ENCODE peak calls at places on chromosomes 13 and 19, in eight cellular contexts. One of them, this sample, is unnamed.

GRCh38 chr13:111322001-111322915 is 1.8 kb downstream of the TEX29 start:
- DNase-seq in neural crest cell: no peak
- DNase-seq in lower leg skin: peak; percentile 58
- DNase-seq in fibroblast of lung: no peak
- DNase-seq in HFF-Myc: no peak
- DNase-seq in cardiac fibroblast: no peak
- DNase-seq in Caco-2: no peak
- DNase-seq in WTC11: no peak
- DNase-seq in this sample: no peak

GRCh38 chr19:17496337-17496997 is 15.0 kb upstream of the PGLS start:
- DNase-seq in cardiac fibroblast: peak; percentile 73
- DNase-seq in neural crest cell: peak; percentile 66
- DNase-seq in fibroblast of lung: peak; percentile 49
- DNase-seq in WTC11: peak; percentile 90
- DNase-seq in Caco-2: peak; percentile 78
- DNase-seq in lower leg skin: peak; percentile 93
- DNase-seq in HFF-Myc: no peak
- DNase-seq in this sample: no peak

GRCh38 chr13:41678320-41678719 is 221.0 kb downstream of the RGCC start:
- DNase-seq in cardiac fibroblast: peak; percentile 56
- DNase-seq in Caco-2: no peak
- DNase-seq in fibroblast of lung: peak; percentile 81
- DNase-seq in neural crest cell: no peak
- DNase-seq in HFF-Myc: no peak
- DNase-seq in lower leg skin: no peak
- DNase-seq in WTC11: no peak
- DNase-seq in this sample: no peak

GRCh38 chr19:30318936-30319335 is 53.2 kb upstream of the ZNF536 start:
- DNase-seq in fibroblast of lung: no peak
- DNase-seq in HFF-Myc: no peak
- DNase-seq in Caco-2: no peak
- DNase-seq in cardiac fibroblast: no peak
- DNase-seq in lower leg skin: peak; percentile 74
- DNase-seq in WTC11: no peak
- DNase-seq in neural crest cell: no peak
- DNase-seq in this sample: no peak

GRCh38 chr19:33291623-33292534 is 10.5 kb downstream of the CEBPA start:
- DNase-seq in cardiac fibroblast: no peak
- DNase-seq in HFF-Myc: no peak
- DNase-seq in Caco-2: no peak
- DNase-seq in fibroblast of lung: no peak
- DNase-seq in lower leg skin: no peak
- DNase-seq in WTC11: no peak
- DNase-seq in neural crest cell: no peak
- DNase-seq in this sample: no peak

GRCh38 chr13:79450110-79450509 is 30.8 kb upstream of the NDFIP2 start:
- DNase-seq in cardiac fibroblast: no peak
- DNase-seq in neural crest cell: no peak
- DNase-seq in fibroblast of lung: no peak
- DNase-seq in WTC11: no peak
- DNase-seq in lower leg skin: no peak
- DNase-seq in Caco-2: no peak
- DNase-seq in HFF-Myc: no peak
- DNase-seq in this sample: no peak

GRCh38 chr19:42254083-42254849 is 662 bp downstream of the ERF start:
- DNase-seq in WTC11: peak; percentile 80
- DNase-seq in Caco-2: peak; percentile 84
- DNase-seq in fibroblast of lung: peak; percentile 60
- DNase-seq in HFF-Myc: no peak
- DNase-seq in cardiac fibroblast: peak; percentile 58
- DNase-seq in neural crest cell: peak; percentile 67
- DNase-seq in lower leg skin: peak; percentile 95
- DNase-seq in this sample: peak; percentile 74

GRCh38 chr13:51244637-51245405 is 22.6 kb downstream of the FAM124A start:
- DNase-seq in fibroblast of lung: no peak
- DNase-seq in HFF-Myc: no peak
- DNase-seq in lower leg skin: no peak
- DNase-seq in cardiac fibroblast: no peak
- DNase-seq in Caco-2: no peak
- DNase-seq in WTC11: peak; percentile 64
- DNase-seq in neural crest cell: no peak
- DNase-seq in this sample: no peak

DNA sequence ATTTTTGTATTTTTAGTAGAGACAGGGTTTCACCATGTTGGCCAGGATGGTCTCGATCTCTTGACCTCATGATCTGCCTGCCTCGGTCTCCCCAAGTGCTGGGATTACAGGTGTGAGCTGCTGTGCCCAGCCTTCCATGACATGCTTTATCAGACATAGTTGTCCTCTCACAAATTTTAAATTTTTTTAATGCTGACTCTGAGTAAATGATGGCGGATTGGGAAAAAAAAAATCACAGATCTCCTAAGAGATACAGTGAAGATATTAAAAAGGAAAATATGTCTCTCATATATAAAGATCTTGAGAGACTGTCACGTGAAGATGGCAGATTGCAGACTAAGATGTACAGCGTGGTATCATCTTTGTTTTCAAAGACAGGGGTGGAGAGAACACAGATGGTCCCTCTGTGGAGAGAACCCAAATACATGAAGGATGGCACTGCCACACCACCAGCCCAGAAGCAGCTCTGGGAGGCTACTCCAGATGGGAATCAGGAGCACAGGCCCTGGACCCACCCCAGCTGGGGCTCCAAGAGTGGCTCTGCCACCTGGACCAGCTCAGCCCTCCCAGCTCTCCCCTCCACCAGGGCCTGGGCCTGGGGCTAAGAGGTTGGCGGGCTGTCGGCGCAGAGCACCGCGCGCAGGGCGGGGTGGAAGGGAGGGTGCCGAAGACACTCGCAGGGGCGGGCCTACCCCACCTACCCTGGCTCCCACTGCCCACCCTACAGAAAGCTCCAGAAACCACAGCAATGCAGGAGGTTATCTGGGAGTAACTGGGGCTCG is 20.0 kb upstream of the CCNP start:
- DNase-seq in cardiac fibroblast: no peak
- DNase-seq in Caco-2: no peak
- DNase-seq in HFF-Myc: no peak
- DNase-seq in lower leg skin: no peak
- DNase-seq in fibroblast of lung: no peak
- DNase-seq in WTC11: no peak
- DNase-seq in neural crest cell: no peak
- DNase-seq in this sample: no peak
- TF ChIP-seq CTCF in cardiac fibroblast: no peak
- TF ChIP-seq CTCF in Caco-2: no peak
- TF ChIP-seq CTCF in HFF-Myc: no peak
- TF ChIP-seq CTCF in lower leg skin: no peak
- TF ChIP-seq CTCF in fibroblast of lung: no peak
- TF ChIP-seq CTCF in WTC11: no peak
- TF ChIP-seq CTCF in neural crest cell: no peak
- TF ChIP-seq CTCF in this sample: no peak

GRCh38 chr19:3525052-3525451 is 13.9 kb upstream of the TEKTIP1 start:
- DNase-seq in fibroblast of lung: no peak
- DNase-seq in WTC11: no peak
- DNase-seq in Caco-2: no peak
- DNase-seq in neural crest cell: no peak
- DNase-seq in HFF-Myc: no peak
- DNase-seq in cardiac fibroblast: no peak
- DNase-seq in lower leg skin: no peak
- DNase-seq in this sample: no peak

GRCh38 chr19:3527250-3527910 is 11.6 kb upstream of the TEKTIP1 start:
- DNase-seq in fibroblast of lung: no peak
- DNase-seq in cardiac fibroblast: no peak
- DNase-seq in neural crest cell: no peak
- DNase-seq in WTC11: no peak
- DNase-seq in HFF-Myc: no peak
- DNase-seq in lower leg skin: no peak
- DNase-seq in Caco-2: no peak
- DNase-seq in this sample: no peak

GRCh38 chr19:3528539-3529211 is 10.3 kb upstream of the TEKTIP1 start:
- DNase-seq in WTC11: no peak
- DNase-seq in HFF-Myc: no peak
- DNase-seq in fibroblast of lung: no peak
- DNase-seq in cardiac fibroblast: no peak
- DNase-seq in Caco-2: no peak
- DNase-seq in lower leg skin: no peak
- DNase-seq in neural crest cell: no peak
- DNase-seq in this sample: no peak

GRCh38 chr19:3528080-3528479 is 10.9 kb upstream of the TEKTIP1 start:
- DNase-seq in neural crest cell: no peak
- DNase-seq in cardiac fibroblast: no peak
- DNase-seq in fibroblast of lung: no peak
- DNase-seq in Caco-2: no peak
- DNase-seq in WTC11: no peak
- DNase-seq in HFF-Myc: no peak
- DNase-seq in lower leg skin: no peak
- DNase-seq in this sample: no peak

DNA sequence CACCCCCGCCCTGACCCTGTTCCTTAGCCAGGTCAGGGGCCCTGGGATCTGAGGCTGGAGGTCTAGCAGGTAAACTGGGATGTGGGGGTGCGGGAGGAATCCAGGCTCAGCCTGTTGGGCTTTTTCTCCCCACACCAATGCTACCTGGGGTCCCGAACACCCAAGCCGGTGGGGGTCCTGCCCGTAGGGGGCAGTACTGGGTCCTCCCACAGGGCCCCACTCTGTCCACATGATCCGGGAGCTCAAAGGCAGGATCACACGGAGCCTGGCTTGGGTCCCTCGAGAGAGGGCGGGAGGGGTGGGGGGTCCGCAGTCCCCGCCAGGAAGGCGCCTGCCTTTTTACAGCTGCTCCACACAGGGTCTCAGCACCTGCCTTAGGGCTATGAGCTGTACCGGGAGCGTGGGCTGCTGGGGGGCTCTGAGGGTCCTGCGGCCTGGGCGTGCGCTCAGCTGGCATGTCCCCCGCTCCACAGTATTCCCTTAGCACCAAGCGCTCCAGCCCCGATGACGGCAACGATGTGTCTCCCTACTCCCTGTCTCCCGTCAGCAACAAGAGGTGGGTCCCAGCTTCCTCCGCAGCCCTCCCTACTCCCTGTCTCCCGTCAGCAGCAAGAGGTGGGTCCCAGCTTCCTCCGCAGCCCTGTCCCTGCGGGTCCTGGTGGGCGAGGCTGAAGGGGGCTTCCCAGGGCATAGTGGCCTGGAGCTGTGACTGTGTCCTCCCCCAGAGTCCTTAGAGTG is 12.3 kb upstream of the TEKTIP1 start:
- DNase-seq in Caco-2: no peak
- DNase-seq in cardiac fibroblast: no peak
- DNase-seq in fibroblast of lung: no peak
- DNase-seq in WTC11: no peak
- DNase-seq in HFF-Myc: no peak
- DNase-seq in neural crest cell: no peak
- DNase-seq in lower leg skin: no peak
- DNase-seq in this sample: no peak
- TF ChIP-seq CTCF in Caco-2: no peak
- TF ChIP-seq CTCF in cardiac fibroblast: peak; percentile 18
- TF ChIP-seq CTCF in fibroblast of lung: no peak
- TF ChIP-seq CTCF in WTC11: peak; percentile 26
- TF ChIP-seq CTCF in HFF-Myc: no peak
- TF ChIP-seq CTCF in neural crest cell: peak; percentile 39
- TF ChIP-seq CTCF in lower leg skin: no peak
- TF ChIP-seq CTCF in this sample: peak; percentile 41

GRCh38 chr13:109717686-109718085 is 68.7 kb downstream of the IRS2 start:
- DNase-seq in WTC11: no peak
- DNase-seq in lower leg skin: no peak
- DNase-seq in cardiac fibroblast: no peak
- DNase-seq in fibroblast of lung: no peak
- DNase-seq in neural crest cell: no peak
- DNase-seq in HFF-Myc: no peak
- DNase-seq in Caco-2: no peak
- DNase-seq in this sample: no peak

GRCh38 chr13:109718726-109719125 is 67.7 kb downstream of the IRS2 start:
- DNase-seq in WTC11: no peak
- DNase-seq in cardiac fibroblast: no peak
- DNase-seq in fibroblast of lung: no peak
- DNase-seq in lower leg skin: no peak
- DNase-seq in HFF-Myc: no peak
- DNase-seq in neural crest cell: no peak
- DNase-seq in Caco-2: no peak
- DNase-seq in this sample: no peak

GRCh38 chr13:109712187-109712601 is 74.2 kb downstream of the IRS2 start:
- DNase-seq in HFF-Myc: no peak
- DNase-seq in lower leg skin: no peak
- DNase-seq in neural crest cell: no peak
- DNase-seq in fibroblast of lung: no peak
- DNase-seq in WTC11: no peak
- DNase-seq in cardiac fibroblast: no peak
- DNase-seq in Caco-2: peak; percentile 46
- DNase-seq in this sample: no peak

GRCh38 chr13:109719962-109720646 is 66.3 kb downstream of the IRS2 start:
- DNase-seq in lower leg skin: no peak
- DNase-seq in neural crest cell: no peak
- DNase-seq in cardiac fibroblast: no peak
- DNase-seq in fibroblast of lung: no peak
- DNase-seq in Caco-2: no peak
- DNase-seq in WTC11: no peak
- DNase-seq in HFF-Myc: no peak
- DNase-seq in this sample: no peak

DNA sequence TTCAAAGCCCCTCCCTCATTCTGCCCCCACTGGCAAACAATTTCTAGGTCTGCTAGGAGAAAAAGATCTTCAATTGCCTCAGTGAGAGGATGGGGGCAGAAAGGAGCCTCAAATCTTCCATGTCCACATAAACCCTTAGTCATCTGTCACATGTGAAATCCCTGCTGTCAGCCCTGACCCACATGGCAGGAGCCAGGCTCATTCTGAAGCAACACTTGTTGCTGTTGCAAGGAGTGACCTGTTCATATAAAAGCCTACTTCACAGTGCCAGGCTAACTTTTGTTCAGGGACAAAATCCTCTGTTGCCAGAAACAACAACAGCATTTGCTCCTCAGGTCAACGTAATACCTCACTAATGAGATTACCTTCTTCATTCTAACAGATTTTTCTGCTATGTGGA is 70.5 kb downstream of the IRS2 start:
- DNase-seq in fibroblast of lung: no peak
- DNase-seq in Caco-2: no peak
- DNase-seq in neural crest cell: no peak
- DNase-seq in cardiac fibroblast: peak; percentile 50
- DNase-seq in HFF-Myc: no peak
- DNase-seq in WTC11: no peak
- DNase-seq in lower leg skin: no peak
- DNase-seq in this sample: no peak
- TF ChIP-seq CTCF in fibroblast of lung: no peak
- TF ChIP-seq CTCF in Caco-2: no peak
- TF ChIP-seq CTCF in neural crest cell: no peak
- TF ChIP-seq CTCF in cardiac fibroblast: peak; percentile 10
- TF ChIP-seq CTCF in HFF-Myc: no peak
- TF ChIP-seq CTCF in WTC11: no peak
- TF ChIP-seq CTCF in lower leg skin: no peak
- TF ChIP-seq CTCF in this sample: no peak

GRCh38 chr19:10763828-10764339 is 46.0 kb downstream of the DNM2 start:
- DNase-seq in cardiac fibroblast: no peak
- DNase-seq in WTC11: no peak
- DNase-seq in neural crest cell: no peak
- DNase-seq in Caco-2: no peak
- DNase-seq in fibroblast of lung: no peak
- DNase-seq in lower leg skin: no peak
- DNase-seq in HFF-Myc: no peak
- DNase-seq in this sample: no peak

GRCh38 chr19:10762656-10763055 is 44.8 kb downstream of the DNM2 start:
- DNase-seq in fibroblast of lung: no peak
- DNase-seq in Caco-2: no peak
- DNase-seq in neural crest cell: no peak
- DNase-seq in lower leg skin: no peak
- DNase-seq in HFF-Myc: no peak
- DNase-seq in WTC11: no peak
- DNase-seq in cardiac fibroblast: no peak
- DNase-seq in this sample: no peak

GRCh38 chr19:10766049-10766623 is 48.3 kb downstream of the DNM2 start:
- DNase-seq in HFF-Myc: no peak
- DNase-seq in WTC11: no peak
- DNase-seq in cardiac fibroblast: no peak
- DNase-seq in lower leg skin: no peak
- DNase-seq in Caco-2: no peak
- DNase-seq in fibroblast of lung: no peak
- DNase-seq in neural crest cell: no peak
- DNase-seq in this sample: no peak

GRCh38 chr19:10763399-10763798 is 45.5 kb downstream of the DNM2 start:
- DNase-seq in fibroblast of lung: no peak
- DNase-seq in HFF-Myc: no peak
- DNase-seq in neural crest cell: no peak
- DNase-seq in lower leg skin: no peak
- DNase-seq in Caco-2: no peak
- DNase-seq in WTC11: no peak
- DNase-seq in cardiac fibroblast: no peak
- DNase-seq in this sample: no peak

GRCh38 chr19:10764340-10764894 is 46.5 kb downstream of the DNM2 start:
- DNase-seq in HFF-Myc: no peak
- DNase-seq in Caco-2: no peak
- DNase-seq in lower leg skin: no peak
- DNase-seq in cardiac fibroblast: no peak
- DNase-seq in WTC11: no peak
- DNase-seq in neural crest cell: no peak
- DNase-seq in fibroblast of lung: no peak
- DNase-seq in this sample: no peak
- TF ChIP-seq CTCF in HFF-Myc: no peak
- TF ChIP-seq CTCF in Caco-2: no peak
- TF ChIP-seq CTCF in lower leg skin: peak; percentile 100
- TF ChIP-seq CTCF in cardiac fibroblast: no peak
- TF ChIP-seq CTCF in WTC11: no peak
- TF ChIP-seq CTCF in neural crest cell: no peak
- TF ChIP-seq CTCF in fibroblast of lung: no peak
- TF ChIP-seq CTCF in this sample: no peak